ENCODE peak calls at places on chromosomes 12 and 14, in five cellular contexts. X, M, S, A and C are unnamed samples. For H3K36me3 and H3K4me1, the result is how much of the 10 kb centered on the place peaks cover.

GRCh38 chr14:21669284-21669683 is 4.3 kb downstream of the OR4E1 start:
- DNase-seq in X (no peak), M (no peak), S (no peak), A (no peak), C (no peak)

GRCh38 chr14:37061697-37062096 is 110.7 kb downstream of the SLC25A21 start:
- DNase-seq in X (no peak), M (no peak), S (no peak), A (peak), C (no peak)

GRCh38 chr14:20559461-20559904 is 1.4 kb downstream of the RNASE9 start:
- DNase-seq in X (no peak), M (no peak), S (no peak), A (no peak), C (no peak)

GRCh38 chr14:52067873-52068740 is 752 bp downstream of the NID2 start:
- DNase-seq in X (peak), M (peak), S (peak), A (peak), C (no peak)

GRCh38 chr14:95217391-95217900 is 60.1 kb upstream of the DICER1 start:
- DNase-seq in X (no peak), M (no peak), S (no peak), A (no peak), C (no peak)

GRCh38 chr12:132596016-132596415 is 14.4 kb downstream of the LRCOL1 start:
- DNase-seq in X (no peak), M (peak), S (no peak), A (peak), C (no peak)

GRCh38 chr14:35940291-35940690 is 114.2 kb downstream of the BRMS1L start:
- DNase-seq in X (no peak), M (no peak), S (no peak), A (no peak), C (no peak)

GRCh38 chr14:99393059-99393655 is 87.5 kb downstream of the SETD3 start:
- DNase-seq in X (no peak), M (no peak), S (no peak), A (peak), C (no peak)

GRCh38 chr12:103698752-103699540 is 111.9 kb downstream of the STAB2 start:
- DNase-seq in X (no peak), M (no peak), S (no peak), A (no peak), C (no peak)

GRCh38 chr12:118360785-118361404 is 11.8 kb downstream of the TAOK3 start:
- DNase-seq in X (no peak), M (no peak), S (no peak), A (no peak), C (no peak)

GRCh38 chr14:96589577-96589976 is 87.4 kb downstream of the PAPOLA start:
- DNase-seq in X (no peak), M (no peak), S (no peak), A (no peak), C (no peak)

GRCh38 chr14:64178814-64179213 is 115.4 kb downstream of the ESR2 start:
- DNase-seq in X (no peak), M (no peak), S (no peak), A (no peak), C (no peak)

GRCh38 chr12:34397591-34398365 is 375.5 kb downstream of the ALG10 start:
- DNase-seq in X (peak), M (peak), S (peak), A (no peak), C (no peak)

GRCh38 chr12:111467862-111468245 is 62.1 kb downstream of the SH2B3 start:
- DNase-seq in X (no peak), M (no peak), S (no peak), A (no peak), C (no peak)

GRCh38 chr12:51531982-51532497 is 59.0 kb upstream of the SCN8A start:
- DNase-seq in X (peak), M (no peak), S (peak), A (peak), C (peak)

GRCh38 chr12:33771889-33772288 is 250.4 kb upstream of the ALG10 start:
- DNase-seq in X (no peak), M (no peak), S (no peak), A (no peak), C (no peak)

GRCh38 chr14:104819361-104819771 is 18.5 kb downstream of the ZBTB42 start:
- DNase-seq in X (no peak), M (peak), S (peak), A (no peak), C (no peak)

GRCh38 chr14:51203881-51204280 is 36.2 kb upstream of the TMX1 start:
- DNase-seq in X (no peak), M (no peak), S (no peak), A (no peak), C (no peak)

GRCh38 chr12:57520008-57520726 is at the start of gene DDIT3:
- DNase-seq in X (peak), M (peak), S (peak), A (peak), C (peak)

GRCh38 chr12:49990269-49990668 is 17.5 kb downstream of the AQP6 start:
- DNase-seq in X (no peak), M (no peak), S (no peak), A (no peak), C (no peak)

GRCh38 chr14:80546056-80546854 is 335.0 kb upstream of the DIO2 start:
- DNase-seq in X (no peak), M (no peak), S (no peak), A (no peak), C (no peak)

GRCh38 chr12:102910137-102910536 is 6.9 kb downstream of the PAH start:
- DNase-seq in X (no peak), M (no peak), S (no peak), A (no peak), C (no peak)

GRCh38 chr12:74999474-74999873 is 210.2 kb downstream of the KCNC2 start:
- DNase-seq in X (no peak), M (no peak), S (no peak), A (no peak), C (no peak)

DNA sequence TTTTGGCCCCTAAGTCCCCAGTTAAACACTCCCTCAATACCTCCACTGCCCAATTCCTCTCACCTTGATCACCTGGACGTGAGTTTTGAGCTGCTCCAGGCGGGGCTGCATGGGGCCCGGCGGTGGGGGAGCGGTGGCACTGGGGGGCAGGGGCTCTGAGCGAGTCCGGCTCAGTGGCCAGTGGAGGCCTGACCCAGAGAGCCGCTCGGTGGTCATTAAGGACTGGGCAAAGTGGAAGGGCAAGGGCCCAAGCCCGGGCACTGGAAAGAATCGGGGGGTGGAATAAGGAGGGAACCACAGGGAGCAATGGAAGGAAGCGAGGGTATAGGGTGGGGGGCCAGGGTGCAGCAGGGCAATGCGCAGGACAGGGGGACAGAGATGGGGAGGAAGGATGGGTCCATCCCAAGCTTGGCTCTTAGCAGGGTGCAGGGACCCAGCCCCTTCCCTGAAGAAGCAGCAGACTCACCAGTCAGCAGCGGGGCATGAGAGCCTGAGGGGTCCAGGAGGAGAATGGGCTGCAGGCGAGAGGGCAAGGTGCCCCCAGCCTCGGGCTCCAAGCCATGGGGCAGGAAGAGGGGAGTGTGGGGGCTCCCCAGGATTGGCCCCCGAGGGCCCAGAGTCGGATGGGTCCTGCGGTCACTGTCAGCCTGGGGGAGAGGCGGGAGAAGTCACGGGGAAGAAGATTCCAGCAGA is 22.2 kb downstream of the SLC48A1 start:
- DNase-seq in X (no peak), M (no peak), S (no peak), A (no peak), C (no peak)
- H3K36me3 ChIP-seq in X (half or more), M (under half), S (under half), A (half or more), C (half or more)

DNA sequence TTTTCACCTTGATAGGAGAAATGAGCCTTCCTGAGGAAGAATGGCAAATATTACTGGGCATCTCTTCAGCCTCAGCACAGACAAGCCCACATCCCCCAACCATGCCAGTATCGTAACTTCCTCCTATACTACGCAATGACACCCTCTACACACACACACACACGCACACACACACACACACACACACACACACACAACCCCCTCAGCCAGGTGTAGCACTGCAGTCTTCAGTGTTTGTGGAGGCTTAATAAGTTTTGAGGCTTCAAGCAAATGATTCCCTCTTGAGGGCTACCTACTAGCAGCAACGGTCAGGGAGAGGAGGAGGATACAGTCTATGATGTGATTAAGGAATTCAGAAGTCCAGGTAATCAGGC is 1.6 kb downstream of the DGKA start:
- DNase-seq in X (no peak), M (no peak), S (no peak), A (no peak), C (no peak)
- H3K4me1 ChIP-seq in X (half or more), M (under half), S (under half), A (under half), C (under half)

DNA sequence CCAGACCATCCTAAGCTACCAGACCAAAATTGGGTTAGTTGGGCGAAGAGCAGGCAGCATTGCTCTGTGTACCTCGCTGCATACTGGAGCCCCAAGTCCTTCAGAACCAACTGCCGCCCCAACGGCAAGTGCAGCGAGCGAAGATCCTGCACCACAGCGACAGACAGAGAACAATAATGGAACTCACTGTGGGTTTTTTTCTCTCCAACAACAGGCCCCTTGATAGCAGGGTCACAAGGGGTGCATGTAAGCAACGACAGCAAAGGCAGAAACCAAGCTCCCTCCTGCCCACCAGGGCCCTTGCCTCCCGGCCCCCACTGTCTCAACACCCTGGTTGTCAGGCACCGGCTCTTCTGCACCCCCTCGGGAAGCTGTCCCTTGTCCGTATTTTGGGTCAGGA is 39.0 kb downstream of the RNF34 start:
- DNase-seq in X (no peak), M (no peak), S (no peak), A (no peak), C (no peak)
- H3K36me3 ChIP-seq in X (half or more), M (under half), S (under half), A (under half), C (under half)

DNA sequence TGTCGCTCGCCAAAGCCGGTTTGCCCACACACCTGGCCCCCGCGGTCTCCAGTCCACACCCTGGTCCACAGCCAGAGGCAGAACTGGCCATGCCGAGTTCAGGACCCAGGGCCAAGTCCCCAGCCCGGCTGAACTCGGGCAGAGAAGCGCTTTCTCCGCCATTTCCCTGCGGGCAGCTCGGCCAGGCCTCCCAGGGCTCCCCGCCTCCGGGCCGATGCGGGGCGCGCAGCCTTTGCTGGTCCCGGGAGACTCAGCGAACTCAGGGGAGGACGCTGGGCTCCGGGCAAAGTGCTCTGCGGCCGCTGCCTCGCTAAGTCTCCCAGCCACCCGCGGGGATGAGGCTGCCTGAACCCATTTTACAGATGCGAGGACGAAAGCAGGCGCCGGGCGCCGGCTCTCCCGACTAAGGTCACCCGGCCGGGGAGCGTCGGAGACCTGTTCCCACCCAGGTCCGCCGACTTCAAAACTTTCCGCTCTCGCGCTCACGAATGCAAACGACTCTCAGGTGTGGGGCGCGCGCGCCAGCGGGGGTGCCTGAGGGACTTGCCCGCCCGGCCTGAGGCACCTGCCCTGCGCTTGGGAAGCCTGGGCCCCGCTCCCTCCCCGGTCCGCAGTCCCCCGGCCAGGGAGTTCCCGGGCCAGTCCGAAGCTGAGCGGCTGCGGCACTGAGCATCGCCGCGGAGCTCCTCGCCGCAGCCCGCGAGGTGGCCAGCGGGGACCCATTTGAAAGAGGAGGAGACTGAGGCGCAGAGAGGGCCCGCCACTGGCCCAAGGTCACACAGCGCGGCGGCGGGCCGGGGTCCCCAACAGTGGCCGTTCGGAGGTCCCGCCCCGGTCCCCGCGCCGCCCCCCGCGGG is 627 bp downstream of the TESC start:
- DNase-seq in X (no peak), M (peak), S (no peak), A (peak), C (no peak)
- H3K4me1 ChIP-seq in X (half or more), M (under half), S (under half), A (under half), C (under half)

GRCh38 chr12:105209091-105209490 is 26.9 kb downstream of the APPL2 start:
- DNase-seq in X (no peak), M (no peak), S (no peak), A (no peak), C (no peak)
- H3K36me3 ChIP-seq in X (half or more), M (under half), S (under half), A (under half), C (half or more)

DNA sequence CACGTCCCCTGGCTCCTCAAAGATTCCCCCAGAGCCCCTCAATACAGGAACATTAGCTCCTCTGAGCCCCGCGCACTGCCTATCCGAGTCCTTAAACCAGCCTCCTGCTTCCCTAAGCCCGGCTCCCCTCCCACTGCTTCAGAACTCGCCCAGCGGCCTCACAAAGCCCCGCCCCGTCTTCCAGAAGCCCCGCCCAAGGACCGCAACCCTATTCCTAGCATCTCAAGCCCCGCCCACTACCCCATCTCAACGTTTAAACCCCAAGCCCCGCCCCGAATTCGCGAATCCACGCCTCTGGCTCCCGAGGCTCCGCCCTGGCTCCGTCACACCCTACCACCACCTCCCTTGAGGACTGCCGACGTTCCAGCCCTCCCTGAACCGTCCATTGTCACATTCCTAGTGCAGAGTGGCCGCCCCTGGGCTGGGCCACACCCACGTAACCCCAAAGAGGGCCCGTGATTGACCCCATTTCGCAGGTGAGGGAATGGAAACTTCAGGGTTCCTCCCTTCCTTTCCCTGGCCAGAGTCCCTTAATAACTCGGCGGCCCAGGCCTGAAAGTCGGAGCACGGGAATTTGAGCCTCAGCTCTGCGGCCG is 646 bp upstream of the CORO1C start:
- DNase-seq in X (peak), M (peak), S (peak), A (peak), C (peak)
- H3K4me1 ChIP-seq in X (half or more), M (under half), S (under half), A (under half), C (under half)

GRCh38 chr14:101035466-101036225 is 132.1 kb upstream of the RTL1 start:
- DNase-seq in X (peak), M (no peak), S (peak), A (no peak), C (no peak)
- H3K36me3 ChIP-seq in X (under half), M (under half), S (under half), A (under half), C (under half)